ENCODE peak calls at places on chromosome 3, in six cellular contexts. D is HepG2, G is H1, Q is GM12891, O is K562, E is GM12878. F is an unnamed sample.

GRCh38 chr3:42535981-42536784 is 33.7 kb downstream of the VIPR1 start:
- DNase-seq in D (peak), G (peak), Q (peak), O (peak), E (no peak), F (no peak)

GRCh38 chr3:104855702-104856101 is 511.0 kb upstream of the ALCAM start:
- DNase-seq in D (no peak), G (no peak), Q (no peak), O (no peak), E (no peak), F (no peak)

GRCh38 chr3:43759297-43759782 is 68.6 kb downstream of the ABHD5 start:
- DNase-seq in D (peak), G (no peak), Q (no peak), O (no peak), E (no peak), F (no peak)

GRCh38 chr3:196141866-196142673 is 60.2 kb upstream of the TFRC start:
- DNase-seq in D (no peak), G (no peak), Q (no peak), O (no peak), E (no peak), F (no peak)

GRCh38 chr3:135125171-135125801 is 330.2 kb downstream of the EPHB1 start:
- DNase-seq in D (peak), G (peak), Q (peak), O (peak), E (no peak), F (no peak)

GRCh38 chr3:14946749-14947104 is 656 bp upstream of the NR2C2 start:
- DNase-seq in D (no peak), G (no peak), Q (no peak), O (no peak), E (no peak), F (no peak)

GRCh38 chr3:38347421-38348200 is 1.0 kb downstream of the XYLB start:
- DNase-seq in D (peak), G (no peak), Q (no peak), O (no peak), E (no peak), F (no peak)

GRCh38 chr3:59189561-59190338 is 139.9 kb upstream of the CFAP20DC start:
- DNase-seq in D (peak), G (no peak), Q (no peak), O (no peak), E (no peak), F (no peak)

GRCh38 chr3:16147226-16147625 is 27.3 kb upstream of the GALNT15 start:
- DNase-seq in D (no peak), G (no peak), Q (no peak), O (no peak), E (no peak), F (peak)

GRCh38 chr3:56981445-56982230 is 78.8 kb upstream of the SPATA12 start:
- DNase-seq in D (no peak), G (no peak), Q (no peak), O (no peak), E (no peak), F (no peak)

GRCh38 chr3:127424766-127425504 is 137.1 kb upstream of the PRR20G start:
- DNase-seq in D (no peak), G (peak), Q (no peak), O (no peak), E (no peak), F (no peak)

GRCh38 chr3:117407317-117407716 is 697.7 kb downstream of the TUSC7 start:
- DNase-seq in D (peak), G (no peak), Q (no peak), O (no peak), E (no peak), F (no peak)

GRCh38 chr3:37295925-37296324 is 121.5 kb upstream of the LRRFIP2 start:
- DNase-seq in D (no peak), G (no peak), Q (no peak), O (no peak), E (no peak), F (no peak)

GRCh38 chr3:14845826-14846225 is 27.1 kb downstream of the FGD5 start:
- DNase-seq in D (no peak), G (no peak), Q (no peak), O (no peak), E (no peak), F (no peak)

GRCh38 chr3:49785565-49786356 is 581 bp downstream of the IP6K1 start:
- DNase-seq in D (no peak), G (no peak), Q (no peak), O (no peak), E (no peak), F (no peak)

GRCh38 chr3:18652781-18653180 is 227.6 kb upstream of the SATB1 start:
- DNase-seq in D (no peak), G (no peak), Q (no peak), O (no peak), E (no peak), F (no peak)

GRCh38 chr3:10228248-10228950 is 19.9 kb upstream of the TATDN2 start:
- DNase-seq in D (no peak), G (no peak), Q (no peak), O (no peak), E (no peak), F (no peak)

GRCh38 chr3:172562881-172563835 is 39.9 kb upstream of the TNFSF10 start:
- DNase-seq in D (peak), G (no peak), Q (no peak), O (no peak), E (no peak), F (no peak)

GRCh38 chr3:194522579-194523046 is 35.8 kb upstream of the ATP13A3 start:
- DNase-seq in D (no peak), G (no peak), Q (no peak), O (no peak), E (no peak), F (no peak)

GRCh38 chr3:46489875-46490274 is 7.9 kb upstream of the RTP3 start:
- DNase-seq in D (no peak), G (no peak), Q (no peak), O (no peak), E (no peak), F (no peak)

GRCh38 chr3:36172699-36173098 is 207.6 kb upstream of the STAC start:
- DNase-seq in D (no peak), G (no peak), Q (no peak), O (no peak), E (no peak), F (no peak)

GRCh38 chr3:124833710-124834332 is 53.3 kb downstream of the ITGB5 start:
- DNase-seq in D (peak), G (no peak), Q (no peak), O (no peak), E (no peak), F (no peak)

GRCh38 chr3:8529197-8529637 is 27.6 kb downstream of the LMCD1 start:
- DNase-seq in D (peak), G (no peak), Q (no peak), O (no peak), E (no peak), F (no peak)

GRCh38 chr3:72505539-72506430 is 342.5 kb downstream of the SHQ1 start:
- DNase-seq in D (no peak), G (no peak), Q (no peak), O (no peak), E (no peak), F (no peak)

GRCh38 chr3:172859035-172859434 is 108.5 kb downstream of the ECT2 start:
- DNase-seq in D (no peak), G (no peak), Q (no peak), O (no peak), E (no peak), F (no peak)

GRCh38 chr3:69724722-69725435 is 14.4 kb upstream of the MITF start:
- DNase-seq in D (no peak), G (no peak), Q (no peak), O (peak), E (no peak), F (no peak)
- TF ChIP-seq POLR2A in D (no peak), G (no peak), Q (no peak), O (no peak), E (no peak), F (no peak)

DNA sequence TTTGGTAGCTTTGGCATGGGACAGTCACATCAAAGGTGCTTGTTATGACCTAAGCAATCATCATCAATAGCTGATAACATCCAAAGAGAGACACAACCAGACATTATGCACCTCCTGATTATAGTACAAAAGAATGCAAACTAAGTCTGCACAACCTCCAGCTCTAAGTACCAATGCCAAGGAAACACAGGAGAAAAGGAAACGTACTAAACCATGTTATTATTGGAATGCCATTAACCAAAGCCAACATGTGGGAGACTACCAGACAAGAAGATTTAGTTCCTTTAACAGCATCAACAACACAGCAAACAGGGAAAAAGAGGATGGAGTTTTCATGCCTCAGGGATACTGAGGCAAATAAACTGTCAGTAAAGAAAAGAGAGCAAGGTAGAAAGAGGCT is 61.4 kb downstream of the CD47 start:
- DNase-seq in D (no peak), G (no peak), Q (no peak), O (no peak), E (no peak), F (no peak)
- TF ChIP-seq TAF1 in D (no peak), G (no peak), Q (no peak), O (no peak), E (no peak), F (no peak)

DNA sequence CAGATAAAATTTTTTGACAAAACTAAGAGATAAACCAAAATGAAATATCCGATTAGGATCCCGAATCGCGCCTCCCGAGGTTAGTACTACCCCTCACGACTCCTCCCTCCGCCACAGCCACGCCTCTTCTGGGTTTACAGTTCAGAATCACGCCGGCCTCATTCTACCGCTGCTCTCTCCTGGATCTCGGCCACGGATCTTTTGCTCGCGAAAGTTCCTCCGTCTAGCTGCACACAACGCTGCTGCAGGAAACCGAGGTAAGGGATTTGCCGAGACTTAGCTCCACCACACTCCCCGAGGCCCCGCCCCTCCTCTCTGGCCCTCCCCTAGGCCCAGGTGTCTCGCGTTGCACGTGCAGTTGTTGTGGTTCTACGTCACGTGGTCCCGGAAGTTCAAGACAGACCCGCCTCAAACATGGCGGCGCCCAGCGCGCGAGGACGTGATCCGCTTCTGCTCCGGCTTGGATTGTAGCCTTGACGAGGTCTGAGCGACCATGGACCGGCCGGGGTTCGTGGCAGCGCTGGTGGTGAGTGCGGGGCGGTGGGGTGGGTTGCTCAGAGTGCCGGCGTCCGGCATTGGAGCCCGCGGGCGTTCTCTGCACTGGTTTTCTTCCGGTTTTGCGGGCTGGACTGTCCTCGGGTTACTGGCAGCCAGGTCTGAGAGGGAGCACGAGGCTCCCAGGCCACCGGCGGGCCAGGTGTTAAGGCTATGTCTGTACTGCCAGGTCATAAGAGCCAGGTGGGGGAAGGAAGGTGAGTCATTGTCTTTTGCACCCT is at the start of gene SLC25A26:
- DNase-seq in D (peak), G (peak), Q (peak), O (peak), E (peak), F (peak)
- TF ChIP-seq POLR2A in D (peak), G (peak), Q (peak), O (peak), E (peak), F (peak)

GRCh38 chr3:54949491-54950044 is 21.7 kb upstream of the LRTM1 start:
- DNase-seq in D (no peak), G (no peak), Q (no peak), O (no peak), E (no peak), F (no peak)

GRCh38 chr3:54954516-54954915 is 26.7 kb upstream of the LRTM1 start:
- DNase-seq in D (no peak), G (no peak), Q (no peak), O (no peak), E (no peak), F (no peak)

GRCh38 chr3:54954019-54954418 is 26.2 kb upstream of the LRTM1 start:
- DNase-seq in D (no peak), G (no peak), Q (no peak), O (no peak), E (no peak), F (no peak)

GRCh38 chr3:54950391-54951003 is 22.6 kb upstream of the LRTM1 start:
- DNase-seq in D (no peak), G (no peak), Q (no peak), O (no peak), E (no peak), F (no peak)

DNA sequence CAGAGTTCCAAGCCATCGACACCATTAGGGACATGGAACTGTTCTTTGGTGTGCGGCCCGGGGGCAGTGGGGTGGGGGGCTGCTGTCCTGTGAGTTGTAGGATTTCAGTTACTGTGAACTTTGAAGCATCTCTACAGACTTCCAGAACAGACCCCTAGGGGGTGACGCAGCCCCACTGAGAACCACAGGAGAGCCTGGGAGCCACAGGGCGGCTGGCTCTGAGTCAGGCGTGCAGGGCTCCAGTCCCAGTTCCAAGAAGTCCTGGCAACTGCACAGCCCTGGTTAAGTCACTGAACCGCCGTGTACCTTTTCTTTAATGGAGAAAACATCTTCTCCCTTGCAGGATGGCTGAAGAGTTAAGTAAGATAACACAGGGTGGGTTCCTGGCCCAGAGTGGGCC is 23.5 kb upstream of the LRTM1 start:
- DNase-seq in D (peak), G (peak), Q (no peak), O (peak), E (no peak), F (no peak)
- TF ChIP-seq TAF1 in D (no peak), G (no peak), Q (no peak), O (no peak), E (no peak), F (no peak)